ENCODE peak calls at places on chromosomes 11 and 22, in eight cellular contexts. M is fibroblast of pulmonary artery; R is GM12864; J is BJ; O is right cardiac atrium; F is thoracic aorta; C is colonic mucosa; V is effector memory CD4-positive, alpha-beta T cell. S is an unnamed sample.

GRCh38 chr22:36763576-36763975 is 12.3 kb downstream of the IFT27 start:
- DNase-seq in V (no peak), R (no peak), C (no peak), O (no peak), F (no peak), M (no peak), J (no peak), S (no peak)

GRCh38 chr11:107928046-107928766 is at the start of gene RAB39A:
- DNase-seq in F (peak), V (peak), R (peak), J (peak), C (peak), M (peak), O (peak), S (peak)

GRCh38 chr11:134120143-134120850 is 51.4 kb downstream of the JAM3 start:
- DNase-seq in F (no peak), V (no peak), J (peak), O (peak), R (no peak), M (peak), C (peak), S (peak)

GRCh38 chr11:35073691-35074382 is 65.1 kb upstream of the CD44 start:
- DNase-seq in M (peak), F (no peak), V (no peak), J (no peak), C (no peak), O (no peak), R (no peak), S (no peak)

GRCh38 chr11:26285593-26285992 is 46.3 kb upstream of the ANO3 start:
- DNase-seq in J (no peak), M (no peak), V (no peak), F (no peak), O (no peak), C (no peak), R (no peak), S (no peak)

GRCh38 chr11:45091563-45092392 is 54.7 kb upstream of the PRDM11 start:
- DNase-seq in J (no peak), V (no peak), R (no peak), F (no peak), O (peak), C (no peak), M (peak), S (no peak)

GRCh38 chr22:18997925-18998315 is 61.8 kb upstream of the PRODH start:
- DNase-seq in C (no peak), V (no peak), O (no peak), M (no peak), F (no peak), J (no peak), R (no peak), S (no peak)

GRCh38 chr11:128420943-128421342 is 166.4 kb downstream of the ETS1 start:
- DNase-seq in O (no peak), J (peak), C (no peak), R (no peak), F (no peak), V (no peak), M (peak), S (peak)

GRCh38 chr11:67066333-67066709 is 9.7 kb downstream of the RHOD start:
- DNase-seq in M (no peak), V (no peak), J (no peak), C (no peak), F (no peak), R (no peak), O (no peak), S (no peak)

GRCh38 chr11:26688701-26689100 is 33.2 kb downstream of the SLC5A12 start:
- DNase-seq in J (no peak), C (no peak), V (no peak), F (no peak), R (no peak), O (no peak), M (no peak), S (no peak)

GRCh38 chr22:30829901-30830550 is 135.4 kb downstream of the OSBP2 start:
- DNase-seq in M (peak), J (peak), O (no peak), V (no peak), F (no peak), R (no peak), C (no peak), S (peak)

GRCh38 chr22:41540006-41540315 is 4.3 kb downstream of the POLR3H start:
- DNase-seq in C (no peak), F (no peak), O (peak), J (no peak), R (no peak), V (no peak), M (no peak), S (no peak)

GRCh38 chr11:45810431-45811108 is 5.6 kb downstream of the SLC35C1 start:
- DNase-seq in V (no peak), J (no peak), C (no peak), R (no peak), F (no peak), M (no peak), O (no peak), S (no peak)

GRCh38 chr11:128814856-128815705 is 52.0 kb downstream of the KCNJ1 start:
- DNase-seq in F (no peak), M (peak), R (no peak), V (no peak), O (peak), C (no peak), J (peak), S (peak)

GRCh38 chr11:73242291-73243092 is 24.4 kb downstream of the P2RY2 start:
- DNase-seq in R (no peak), O (peak), F (no peak), V (peak), C (peak), M (peak), J (no peak), S (peak)

GRCh38 chr11:73243093-73243485 is 25.0 kb downstream of the P2RY2 start:
- DNase-seq in V (no peak), J (no peak), F (no peak), R (no peak), C (no peak), M (no peak), O (no peak), S (no peak)

GRCh38 chr11:73239571-73240189 is 21.6 kb downstream of the P2RY2 start:
- DNase-seq in J (no peak), F (no peak), O (no peak), V (no peak), M (no peak), R (no peak), C (no peak), S (no peak)

GRCh38 chr11:73240190-73240781 is 22.2 kb downstream of the P2RY2 start:
- DNase-seq in O (peak), C (no peak), J (peak), R (no peak), V (no peak), F (peak), M (peak), S (no peak)

GRCh38 chr11:73241300-73241699 is 23.2 kb downstream of the P2RY2 start:
- DNase-seq in R (no peak), V (no peak), F (no peak), C (no peak), J (no peak), M (no peak), O (no peak), S (no peak)
- H3K4me3 ChIP-seq in R (no peak), V (no peak), F (no peak), C (no peak), J (no peak), M (no peak), O (no peak), S (no peak)

DNA sequence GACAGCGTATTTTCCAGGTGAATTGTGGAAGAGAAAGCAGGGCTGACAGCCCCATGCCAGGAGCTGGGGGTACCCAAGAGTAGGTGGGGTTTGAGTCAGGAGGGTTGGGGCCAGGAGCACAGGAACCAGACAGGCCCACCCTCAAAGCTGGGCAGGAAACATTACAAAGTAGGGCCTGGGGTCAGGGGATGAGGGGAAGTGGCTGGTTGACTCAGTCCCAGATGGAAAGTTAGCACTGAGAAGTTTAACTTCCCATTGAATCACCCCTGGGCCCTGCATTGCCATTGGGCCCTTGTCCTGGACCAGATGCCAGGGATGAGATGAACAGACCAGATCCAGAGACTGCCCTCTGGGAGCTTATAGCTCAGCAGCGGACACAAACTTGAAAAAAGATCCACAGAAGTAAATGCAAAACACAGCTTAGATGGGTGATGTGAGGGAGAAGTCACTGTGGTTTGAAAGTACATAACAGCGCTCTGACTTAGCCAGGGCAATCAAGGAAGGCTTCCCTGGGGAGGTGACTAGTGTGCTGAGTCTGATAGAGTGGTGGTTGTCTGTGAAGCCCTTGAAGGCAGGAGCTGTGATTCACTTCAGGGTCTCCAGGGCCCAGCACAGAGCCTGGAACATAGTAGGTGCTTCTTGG is 2.2 kb downstream of the MAFF start:
- DNase-seq in V (no peak), J (no peak), F (no peak), O (no peak), C (no peak), M (peak), R (no peak), S (no peak)
- H3K4me3 ChIP-seq in V (peak), J (peak), F (peak), O (no peak), C (peak), M (peak), R (no peak), S (peak)

DNA sequence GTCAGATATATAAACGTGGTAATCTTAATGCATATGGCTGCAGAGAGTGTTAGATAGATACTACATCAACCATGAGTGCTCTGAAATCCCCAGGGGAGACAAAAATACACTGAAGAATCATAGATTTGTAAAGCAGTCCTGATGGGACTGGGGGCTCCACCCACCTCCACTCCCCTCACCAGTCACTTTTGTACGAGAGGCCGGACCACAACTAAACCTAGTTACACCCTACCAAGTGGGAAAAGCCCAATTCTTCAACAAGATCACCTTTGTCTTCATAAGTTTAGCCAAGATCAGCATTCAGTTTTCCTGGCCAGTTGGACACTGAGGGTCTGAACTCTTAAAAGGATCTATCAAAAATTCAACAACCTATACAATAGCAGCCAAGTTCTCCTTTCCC is 1.5 kb downstream of the SF1 start:
- DNase-seq in V (no peak), O (peak), R (no peak), C (no peak), M (no peak), J (no peak), F (no peak), S (no peak)
- H3K4me3 ChIP-seq in V (peak), O (peak), R (peak), C (peak), M (peak), J (peak), F (peak), S (peak)

GRCh38 chr11:74749965-74750296 is 1.3 kb downstream of the RNF169 start:
- DNase-seq in O (no peak), M (no peak), V (no peak), J (no peak), C (no peak), F (no peak), R (no peak), S (no peak)

GRCh38 chr11:74748211-74749126 is at the start of gene RNF169:
- DNase-seq in J (peak), V (peak), R (peak), F (peak), C (peak), M (peak), O (peak), S (peak)

GRCh38 chr11:74746868-74747267 is 1.8 kb upstream of the RNF169 start:
- DNase-seq in J (no peak), M (no peak), R (no peak), C (no peak), O (no peak), F (no peak), V (no peak), S (no peak)

GRCh38 chr11:74744277-74744676 is 4.4 kb upstream of the RNF169 start:
- DNase-seq in F (no peak), V (no peak), M (no peak), O (no peak), C (no peak), R (no peak), J (no peak), S (no peak)

DNA sequence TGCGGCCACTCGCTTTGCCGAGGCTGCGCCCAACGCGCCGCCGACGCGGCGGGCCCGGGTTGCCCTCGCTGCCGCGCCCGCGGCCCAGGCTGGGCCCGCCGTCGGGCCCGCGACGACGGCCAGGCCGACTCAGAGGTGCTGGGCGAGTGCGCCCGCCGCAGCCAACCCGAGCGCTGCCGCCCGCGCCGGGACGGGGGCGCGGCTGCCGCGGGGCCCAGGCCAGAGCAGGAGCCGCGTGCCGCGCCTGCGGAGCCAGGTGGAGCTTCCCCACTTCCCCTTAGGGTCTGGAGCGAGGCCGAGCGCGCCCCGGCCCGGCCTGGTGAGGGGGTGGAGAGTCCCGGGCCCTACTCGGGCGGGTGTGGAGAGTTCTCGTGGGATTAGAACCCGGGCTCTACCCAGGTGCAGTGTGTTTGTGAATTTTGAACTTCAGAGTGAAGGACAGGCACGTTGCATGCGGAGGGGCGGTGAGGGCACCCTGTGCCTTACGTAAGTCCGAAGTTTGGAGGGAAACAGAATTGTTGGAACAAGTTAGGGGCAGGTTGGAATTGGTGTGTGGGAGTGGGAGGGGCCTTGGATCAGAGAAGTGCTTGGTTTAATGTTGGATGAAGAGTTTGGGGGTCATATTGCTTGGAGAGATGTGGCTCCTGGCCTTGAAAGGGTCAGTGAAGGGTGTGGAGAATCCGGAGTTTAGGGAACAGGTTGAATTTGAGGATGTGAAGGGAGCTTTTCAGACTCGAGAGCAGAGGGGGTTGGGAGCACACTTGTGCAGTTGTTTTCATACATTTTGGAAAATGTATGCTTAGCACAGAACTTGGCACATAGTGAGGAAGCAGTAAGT is 697 bp downstream of the RNF169 start:
- DNase-seq in O (peak), J (no peak), R (peak), F (no peak), C (peak), M (peak), V (peak), S (no peak)
- H3K4me3 ChIP-seq in O (peak), J (peak), R (peak), F (peak), C (peak), M (peak), V (peak), S (peak)

GRCh38 chr11:76603202-76603601 is 67.3 kb downstream of the LRRC32 start:
- DNase-seq in F (no peak), C (peak), V (no peak), J (no peak), R (no peak), M (no peak), O (no peak), S (no peak)
- H3K4me3 ChIP-seq in F (no peak), C (no peak), V (no peak), J (no peak), R (no peak), M (no peak), O (no peak), S (no peak)

S was measured in AG04450.